ENCODE peak calls at places on chromosomes 3 and 15, in eight cellular contexts. Y is neural progenitor cell; F is effector memory CD4-positive, alpha-beta T cell; M is CD4-positive, alpha-beta T cell; H is aorta; K is thoracic aorta; N is NT2/D1; X is pancreas. E is an unnamed sample.

GRCh38 chr15:32872606-32873291 is 154.9 kb downstream of the GREM1 start:
- DNase-seq in Y (no peak), F (no peak), M (no peak), H (peak; percentile 49), K (no peak), N (no peak), X (peak; percentile 36), E (peak; percentile 98)

GRCh38 chr3:99938270-99938955 is 120.8 kb downstream of the CMSS1 start:
- DNase-seq in Y (no peak), F (no peak), M (no peak), H (no peak), K (no peak), N (no peak), X (no peak), E (no peak)

GRCh38 chr3:45991341-45991740 is 4.3 kb downstream of the FYCO1 start:
- DNase-seq in Y (no peak), F (no peak), M (no peak), H (no peak), K (no peak), N (no peak), X (no peak), E (no peak)

GRCh38 chr15:78242128-78242527 is 7.8 kb upstream of the ACSBG1 start:
- DNase-seq in Y (peak; percentile 51), F (no peak), M (no peak), H (no peak), K (no peak), N (no peak), X (no peak), E (no peak)

GRCh38 chr3:157078131-157078835 is 81.7 kb downstream of the CCNL1 start:
- DNase-seq in Y (no peak), F (no peak), M (no peak), H (no peak), K (no peak), N (no peak), X (no peak), E (no peak)

GRCh38 chr15:48352474-48353072 is 21.3 kb downstream of the DUT start:
- DNase-seq in Y (peak; percentile 80), F (peak; percentile 4), M (peak; percentile 27), H (peak; percentile 57), K (no peak), N (no peak), X (no peak), E (no peak)

GRCh38 chr3:130480736-130481135 is 36.2 kb upstream of the COL6A6 start:
- DNase-seq in Y (peak; percentile 75), F (no peak), M (no peak), H (no peak), K (no peak), N (peak; percentile 43), X (no peak), E (no peak)

GRCh38 chr3:32056559-32057290 is 49.7 kb upstream of the GPD1L start:
- DNase-seq in Y (no peak), F (no peak), M (no peak), H (no peak), K (no peak), N (no peak), X (no peak), E (no peak)

GRCh38 chr15:73273181-73274002 is 95.4 kb downstream of the HCN4 start:
- DNase-seq in Y (peak; percentile 80), F (no peak), M (peak; percentile 10), H (no peak), K (no peak), N (peak; percentile 50), X (peak; percentile 27), E (no peak)

GRCh38 chr3:71998995-71999673 is 214.2 kb upstream of the PROK2 start:
- DNase-seq in Y (no peak), F (no peak), M (no peak), H (no peak), K (no peak), N (no peak), X (no peak), E (no peak)

GRCh38 chr15:87089551-87089950 is 1009.9 kb downstream of the AGBL1 start:
- DNase-seq in Y (no peak), F (no peak), M (no peak), H (no peak), K (no peak), N (no peak), X (no peak), E (no peak)

GRCh38 chr15:64209680-64210334 is 47.0 kb upstream of the PPIB start:
- DNase-seq in Y (no peak), F (no peak), M (no peak), H (no peak), K (no peak), N (no peak), X (no peak), E (no peak)

GRCh38 chr15:74843891-74844299 is 939 bp upstream of the ULK3 start:
- DNase-seq in Y (peak; percentile 24), F (peak; percentile 9), M (no peak), H (no peak), K (no peak), N (no peak), X (no peak), E (no peak)

GRCh38 chr3:183815565-183815943 is 9.8 kb downstream of the MAP6D1 start:
- DNase-seq in Y (no peak), F (no peak), M (no peak), H (no peak), K (no peak), N (no peak), X (no peak), E (no peak)

GRCh38 chr3:196080997-196081833 is 675 bp downstream of the TFRC start:
- DNase-seq in Y (peak; percentile 71), F (peak; percentile 19), M (no peak), H (peak; percentile 73), K (no peak), N (no peak), X (peak; percentile 74), E (no peak)

GRCh38 chr3:46284981-46285683 is 42.9 kb downstream of the CCR3 start:
- DNase-seq in Y (no peak), F (peak; percentile 63), M (no peak), H (no peak), K (no peak), N (no peak), X (no peak), E (no peak)

GRCh38 chr15:75346796-75347221 is at the start of gene NEIL1:
- DNase-seq in Y (peak; percentile 18), F (no peak), M (no peak), H (no peak), K (no peak), N (no peak), X (no peak), E (no peak)

GRCh38 chr3:29083607-29084120 is 197.2 kb upstream of the RBMS3 start:
- DNase-seq in Y (no peak), F (no peak), M (no peak), H (no peak), K (no peak), N (no peak), X (no peak), E (no peak)

GRCh38 chr3:187352581-187353575 is 15.3 kb upstream of the RTP4 start:
- DNase-seq in Y (no peak), F (no peak), M (no peak), H (no peak), K (no peak), N (no peak), X (no peak), E (no peak)

GRCh38 chr15:74307827-74308642 is 59.4 kb downstream of the CYP11A1 start:
- DNase-seq in Y (peak; percentile 87), F (no peak), M (no peak), H (peak; percentile 68), K (no peak), N (no peak), X (peak; percentile 45), E (no peak)

GRCh38 chr15:79816565-79816964 is 80.2 kb downstream of the MTHFS start:
- DNase-seq in Y (no peak), F (no peak), M (no peak), H (no peak), K (no peak), N (no peak), X (no peak), E (no peak)

GRCh38 chr3:33915796-33916589 is 117.6 kb downstream of the PDCD6IP start:
- DNase-seq in Y (peak; percentile 40), F (no peak), M (no peak), H (no peak), K (no peak), N (no peak), X (no peak), E (no peak)

GRCh38 chr3:52444860-52445793 is at the start of gene SEMA3G:
- DNase-seq in Y (peak; percentile 84), F (peak; percentile 52), M (peak; percentile 59), H (peak; percentile 87), K (peak; percentile 44), N (peak; percentile 75), X (peak; percentile 84), E (no peak)

GRCh38 chr3:150797155-150797554 is 34.2 kb upstream of the SIAH2 start:
- DNase-seq in Y (no peak), F (no peak), M (no peak), H (no peak), K (no peak), N (no peak), X (no peak), E (no peak)
- H3K27me3 ChIP-seq in Y (no peaks in the 10 kb centered on the region), F (no peaks in the 10 kb centered on the region), M (no peaks in the 10 kb centered on the region), H (no peaks in the 10 kb centered on the region), K (no peaks in the 10 kb centered on the region), N (no peaks in the 10 kb centered on the region), X (no peaks in the 10 kb centered on the region), E (no peaks in the 10 kb centered on the region)

GRCh38 chr3:3015472-3016089 is 94.6 kb downstream of the IL5RA start:
- DNase-seq in Y (peak; percentile 63), F (no peak), M (no peak), H (no peak), K (no peak), N (peak; percentile 18), X (no peak), E (no peak)
- H3K27me3 ChIP-seq in Y (no peaks in the 10 kb centered on the region), F (no peaks in the 10 kb centered on the region), M (peaks cover 3% of the 10 kb centered on the region), H (no peaks in the 10 kb centered on the region), K (no peaks in the 10 kb centered on the region), N (no peaks in the 10 kb centered on the region), X (no peaks in the 10 kb centered on the region), E (no peaks in the 10 kb centered on the region)

DNA sequence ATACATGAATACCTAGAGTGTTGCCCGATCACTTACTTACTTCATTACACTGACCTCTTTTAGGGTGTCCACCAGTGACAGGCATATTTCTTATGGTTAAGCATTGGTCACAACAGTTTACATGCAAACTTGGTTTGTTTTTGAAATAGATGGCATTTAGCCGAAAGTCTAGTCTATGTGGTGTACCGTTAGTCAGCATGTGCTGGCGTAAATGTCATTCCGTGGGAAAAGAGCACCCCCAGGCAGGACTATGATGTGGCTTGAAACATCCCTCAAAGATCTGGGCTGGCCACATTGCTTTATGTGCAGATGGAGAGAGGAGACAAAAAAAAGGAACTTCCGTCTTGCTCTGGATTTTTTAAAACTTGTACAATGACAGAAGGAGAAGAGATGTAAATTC is 357.0 kb upstream of the ICE2 start:
- DNase-seq in Y (no peak), F (no peak), M (no peak), H (no peak), K (no peak), N (no peak), X (no peak), E (no peak)
- H3K27me3 ChIP-seq in Y (no peaks in the 10 kb centered on the region), F (no peaks in the 10 kb centered on the region), M (no peaks in the 10 kb centered on the region), H (no peaks in the 10 kb centered on the region), K (no peaks in the 10 kb centered on the region), N (no peaks in the 10 kb centered on the region), X (no peaks in the 10 kb centered on the region), E (no peaks in the 10 kb centered on the region)

DNA sequence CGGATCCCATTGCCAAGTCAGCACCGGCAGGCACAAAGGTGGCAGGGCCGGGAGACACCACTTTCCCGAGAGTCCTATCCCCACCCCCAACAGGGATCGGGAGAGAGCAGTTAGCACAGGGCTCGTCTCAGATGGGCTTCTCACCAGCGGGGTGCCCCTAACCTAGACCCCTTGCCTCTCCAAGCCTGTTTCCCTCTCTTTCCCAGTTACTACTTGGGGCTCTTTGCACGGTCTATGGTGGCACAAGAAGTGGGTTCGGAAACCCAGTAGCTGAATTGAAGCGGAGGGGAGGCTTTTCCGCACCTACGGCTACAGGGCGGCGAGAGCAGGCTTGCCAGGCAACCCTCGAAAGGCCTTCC is 383 bp upstream of the EFCC1 start:
- DNase-seq in Y (peak; percentile 46), F (no peak), M (no peak), H (no peak), K (no peak), N (no peak), X (no peak), E (no peak)
- H3K27me3 ChIP-seq in Y (peaks cover 62% of the 10 kb centered on the region), F (peaks cover 26% of the 10 kb centered on the region), M (peaks cover 35% of the 10 kb centered on the region), H (no peaks in the 10 kb centered on the region), K (peaks cover 4% of the 10 kb centered on the region), N (peaks cover 72% of the 10 kb centered on the region), X (no peaks in the 10 kb centered on the region), E (peaks cover 11% of the 10 kb centered on the region)